ENCODE peak calls at places on chromosome 13, in seven cellular contexts. O is A673; L is effector memory CD4-positive, alpha-beta T cell; Y is CD8-positive, alpha-beta memory T cell; D is psoas muscle; U is CD4-positive, alpha-beta T cell; M is cardiac muscle cell. B is an unnamed sample.

GRCh38 chr13:110307697-110308376 is 753 bp downstream of the COL4A2 start:
- DNase-seq in O (no peak), L (no peak), Y (no peak), D (no peak), U (no peak), M (peak; percentile 53), B (no peak)

GRCh38 chr13:23753523-23753922 is 135.7 kb downstream of the MIPEP start:
- DNase-seq in O (no peak), L (no peak), Y (no peak), D (no peak), U (no peak), M (no peak), B (peak; percentile 66)

GRCh38 chr13:51811920-51812328 is 8.0 kb upstream of the DHRS12 start:
- DNase-seq in O (no peak), L (no peak), Y (no peak), D (no peak), U (no peak), M (no peak), B (no peak)

GRCh38 chr13:95656386-95657015 is 12.0 kb upstream of the DZIP1 start:
- DNase-seq in O (no peak), L (no peak), Y (no peak), D (no peak), U (no peak), M (no peak), B (peak; percentile 68)

GRCh38 chr13:44918323-44919102 is 70.8 kb downstream of the NUFIP1 start:
- DNase-seq in O (no peak), L (peak; percentile 73), Y (peak; percentile 76), D (peak; percentile 92), U (peak; percentile 76), M (peak; percentile 89), B (peak; percentile 96)

GRCh38 chr13:96090240-96091101 is 564 bp downstream of the HS6ST3 start:
- DNase-seq in O (peak; percentile 15), L (no peak), Y (no peak), D (peak; percentile 10), U (no peak), M (peak; percentile 57), B (no peak)

GRCh38 chr13:108948269-108948671 is 318.9 kb downstream of the MYO16 start:
- DNase-seq in O (no peak), L (no peak), Y (no peak), D (no peak), U (no peak), M (no peak), B (no peak)

GRCh38 chr13:48156466-48156865 is 61.6 kb upstream of the MED4 start:
- DNase-seq in O (peak; percentile 57), L (peak; percentile 69), Y (peak; percentile 53), D (no peak), U (peak; percentile 64), M (no peak), B (no peak)

GRCh38 chr13:50340566-50341287 is 325.5 kb downstream of the KCNRG start:
- DNase-seq in O (no peak), L (no peak), Y (no peak), D (peak; percentile 35), U (no peak), M (peak; percentile 34), B (no peak)

GRCh38 chr13:45925151-45925550 is 73.6 kb upstream of the SIAH3 start:
- DNase-seq in O (peak; percentile 22), L (no peak), Y (no peak), D (no peak), U (no peak), M (no peak), B (no peak)

GRCh38 chr13:109145631-109146030 is 516.2 kb downstream of the MYO16 start:
- DNase-seq in O (peak; percentile 93), L (no peak), Y (no peak), D (no peak), U (no peak), M (peak; percentile 74), B (peak; percentile 60)

GRCh38 chr13:60121288-60121687 is 42.4 kb downstream of the DIAPH3 start:
- DNase-seq in O (no peak), L (no peak), Y (no peak), D (no peak), U (no peak), M (no peak), B (no peak)

GRCh38 chr13:46771693-46772092 is 25.3 kb downstream of the ESD start:
- DNase-seq in O (no peak), L (no peak), Y (no peak), D (no peak), U (no peak), M (no peak), B (no peak)

GRCh38 chr13:59666504-59666903 is 497.2 kb downstream of the DIAPH3 start:
- DNase-seq in O (peak; percentile 90), L (no peak), Y (no peak), D (no peak), U (no peak), M (no peak), B (no peak)

GRCh38 chr13:83810136-83810535 is 72.1 kb downstream of the SLITRK1 start:
- DNase-seq in O (no peak), L (no peak), Y (no peak), D (no peak), U (no peak), M (no peak), B (no peak)

GRCh38 chr13:85725433-85725832 is 73.8 kb downstream of the SLITRK6 start:
- DNase-seq in O (no peak), L (no peak), Y (no peak), D (no peak), U (no peak), M (no peak), B (no peak)

DNA sequence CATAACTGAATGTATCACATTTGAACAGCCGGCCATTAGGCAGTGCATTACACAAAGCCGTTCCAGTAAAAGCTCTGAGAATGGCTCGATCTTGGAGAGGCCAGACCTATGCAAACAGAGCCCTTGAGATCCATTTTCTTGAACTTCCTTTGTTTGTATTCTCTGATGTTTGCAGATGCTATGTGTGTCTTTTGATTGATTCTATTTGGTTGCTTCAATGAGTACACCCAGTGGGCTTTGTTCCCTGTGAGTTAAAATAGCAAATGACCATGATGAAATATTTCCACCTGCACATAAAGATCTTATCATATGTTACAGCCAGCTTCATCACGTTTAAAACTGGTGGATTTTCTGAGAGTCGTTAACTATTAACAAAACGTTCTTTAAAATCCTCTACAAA is 1104.9 kb upstream of the SLC10A2 start:
- DNase-seq in O (no peak), L (no peak), Y (no peak), D (no peak), U (no peak), M (no peak), B (no peak)
- H3K9me3 ChIP-seq in O (no peaks in the 10 kb centered on the region), L (no peaks in the 10 kb centered on the region), Y (no peaks in the 10 kb centered on the region), D (no peaks in the 10 kb centered on the region), U (no peaks in the 10 kb centered on the region), M (no peaks in the 10 kb centered on the region), B (no peaks in the 10 kb centered on the region)

GRCh38 chr13:111556496-111556895 is 236.1 kb downstream of the TEX29 start:
- DNase-seq in O (no peak), L (no peak), Y (no peak), D (no peak), U (no peak), M (no peak), B (no peak)
- H3K9me3 ChIP-seq in O (no peaks in the 10 kb centered on the region), L (no peaks in the 10 kb centered on the region), Y (no peaks in the 10 kb centered on the region), D (no peaks in the 10 kb centered on the region), U (no peaks in the 10 kb centered on the region), M (no peaks in the 10 kb centered on the region), B (no peaks in the 10 kb centered on the region)

DNA sequence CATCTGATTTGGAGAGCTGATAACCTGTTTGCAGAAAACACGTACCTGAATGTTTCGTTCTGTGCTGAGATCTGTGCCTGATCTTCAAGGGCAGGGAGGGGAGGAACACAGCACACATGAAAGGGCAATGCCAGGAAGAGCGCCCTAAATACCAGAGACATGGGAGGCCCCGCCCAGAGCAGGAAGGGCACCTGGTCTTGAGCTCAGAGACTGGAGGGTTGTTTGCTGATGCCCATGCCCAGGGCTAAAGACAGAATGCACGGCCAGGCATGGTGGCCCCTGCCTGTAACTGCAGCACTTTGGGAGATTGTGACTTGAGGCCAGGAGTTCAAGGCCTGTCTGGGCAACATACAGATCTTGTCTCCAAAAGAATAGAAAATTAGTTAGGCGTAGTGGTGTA is 183.2 kb downstream of the TUBA3C start:
- DNase-seq in O (no peak), L (no peak), Y (no peak), D (no peak), U (no peak), M (no peak), B (no peak)
- H3K9me3 ChIP-seq in O (peaks cover 12% of the 10 kb centered on the region), L (no peaks in the 10 kb centered on the region), Y (no peaks in the 10 kb centered on the region), D (no peaks in the 10 kb centered on the region), U (no peaks in the 10 kb centered on the region), M (no peaks in the 10 kb centered on the region), B (peaks cover 9% of the 10 kb centered on the region)

GRCh38 chr13:76684336-76684735 is 201.9 kb downstream of the KCTD12 start:
- DNase-seq in O (no peak), L (no peak), Y (no peak), D (no peak), U (no peak), M (no peak), B (no peak)
- H3K9me3 ChIP-seq in O (no peaks in the 10 kb centered on the region), L (no peaks in the 10 kb centered on the region), Y (no peaks in the 10 kb centered on the region), D (no peaks in the 10 kb centered on the region), U (no peaks in the 10 kb centered on the region), M (no peaks in the 10 kb centered on the region), B (no peaks in the 10 kb centered on the region)

B was measured in Caco-2.